ENCODE peak calls at places on chromosomes 6 and 20, in eight cellular contexts. P is cardiac fibroblast, K is NB4, Q is body of pancreas, J is epithelial cell of esophagus, C is HepG2, Y is choroid plexus epithelial cell, N is suprapubic skin. V is an unnamed sample.

GRCh38 chr6:150320450-150320849 is 48.4 kb upstream of the IYD start:
- DNase-seq in P (no peak), K (no peak), Q (no peak), J (no peak), C (no peak), Y (peak), N (no peak), V (no peak)

GRCh38 chr6:150905769-150906168 is 40.3 kb downstream of the MTHFD1L start:
- DNase-seq in P (peak), K (peak), Q (no peak), J (no peak), C (no peak), Y (no peak), N (no peak), V (no peak)

GRCh38 chr20:416950-417800 is 9.1 kb downstream of the RBCK1 start:
- DNase-seq in P (no peak), K (no peak), Q (no peak), J (no peak), C (no peak), Y (no peak), N (no peak), V (no peak)

GRCh38 chr6:38603966-38604365 is 35.8 kb downstream of the BTBD9 start:
- DNase-seq in P (peak), K (no peak), Q (no peak), J (peak), C (no peak), Y (peak), N (no peak), V (no peak)

GRCh38 chr6:2596222-2596621 is 154.5 kb downstream of the MYLK4 start:
- DNase-seq in P (no peak), K (peak), Q (no peak), J (no peak), C (no peak), Y (no peak), N (no peak), V (no peak)

GRCh38 chr6:135739288-135739687 is 112.2 kb upstream of the PDE7B start:
- DNase-seq in P (peak), K (no peak), Q (no peak), J (no peak), C (no peak), Y (peak), N (no peak), V (no peak)

GRCh38 chr6:106522557-106522956 is 106.7 kb downstream of the RTN4IP1 start:
- DNase-seq in P (no peak), K (peak), Q (no peak), J (no peak), C (no peak), Y (no peak), N (no peak), V (no peak)

GRCh38 chr6:14784596-14785360 is 461.1 kb upstream of the JARID2 start:
- DNase-seq in P (no peak), K (no peak), Q (no peak), J (peak), C (no peak), Y (no peak), N (no peak), V (no peak)

GRCh38 chr20:17226410-17227198 is at the start of gene PCSK2:
- DNase-seq in P (peak), K (no peak), Q (peak), J (peak), C (no peak), Y (peak), N (no peak), V (peak)

GRCh38 chr6:133854167-133854632 is 34.7 kb upstream of the TCF21 start:
- DNase-seq in P (no peak), K (no peak), Q (no peak), J (no peak), C (no peak), Y (no peak), N (no peak), V (no peak)

GRCh38 chr6:25257686-25258348 is 21.4 kb upstream of the CARMIL1 start:
- DNase-seq in P (no peak), K (no peak), Q (no peak), J (peak), C (no peak), Y (no peak), N (no peak), V (no peak)

GRCh38 chr6:39893286-39893685 is 41.0 kb downstream of the MOCS1 start:
- DNase-seq in P (no peak), K (no peak), Q (no peak), J (no peak), C (no peak), Y (no peak), N (no peak), V (no peak)

GRCh38 chr6:72828904-72829303 is 207.0 kb downstream of the KCNQ5 start:
- DNase-seq in P (no peak), K (no peak), Q (no peak), J (peak), C (no peak), Y (no peak), N (no peak), V (no peak)

DNA sequence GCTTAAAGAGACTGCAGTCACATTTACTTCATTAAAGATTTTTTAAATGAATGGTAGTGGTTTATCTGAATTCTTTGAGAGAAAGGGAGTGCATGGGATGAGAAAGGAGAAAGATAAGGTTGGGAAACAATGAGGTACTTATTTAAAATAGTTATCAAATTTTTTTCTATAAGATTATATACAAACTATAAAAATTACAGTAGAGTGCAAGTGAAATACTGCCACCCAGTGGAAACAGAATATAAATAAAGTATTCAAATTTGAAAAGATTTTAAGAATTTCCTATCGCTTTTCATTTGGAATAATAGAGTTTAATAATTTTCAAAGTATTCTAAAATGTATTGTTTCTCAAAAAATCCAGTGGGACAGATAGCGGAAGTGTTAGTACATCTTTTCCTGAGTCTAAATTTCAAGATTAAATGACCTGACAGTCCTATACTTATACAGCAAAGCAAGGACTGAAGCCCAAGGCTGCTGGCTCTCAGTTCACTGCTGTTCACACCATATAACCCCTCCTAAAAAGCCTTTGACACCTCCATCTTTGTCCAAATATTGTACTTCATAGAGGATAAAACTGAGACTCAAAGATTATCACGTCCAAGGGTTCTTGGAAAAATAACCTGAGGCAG is 31.1 kb downstream of the EPM2A start:
- DNase-seq in P (peak), K (peak), Q (no peak), J (peak), C (no peak), Y (peak), N (no peak), V (no peak)
- TF ChIP-seq CTCF in P (peak), K (no peak), Q (peak), J (peak), C (no peak), Y (peak), N (no peak), V (peak)

DNA sequence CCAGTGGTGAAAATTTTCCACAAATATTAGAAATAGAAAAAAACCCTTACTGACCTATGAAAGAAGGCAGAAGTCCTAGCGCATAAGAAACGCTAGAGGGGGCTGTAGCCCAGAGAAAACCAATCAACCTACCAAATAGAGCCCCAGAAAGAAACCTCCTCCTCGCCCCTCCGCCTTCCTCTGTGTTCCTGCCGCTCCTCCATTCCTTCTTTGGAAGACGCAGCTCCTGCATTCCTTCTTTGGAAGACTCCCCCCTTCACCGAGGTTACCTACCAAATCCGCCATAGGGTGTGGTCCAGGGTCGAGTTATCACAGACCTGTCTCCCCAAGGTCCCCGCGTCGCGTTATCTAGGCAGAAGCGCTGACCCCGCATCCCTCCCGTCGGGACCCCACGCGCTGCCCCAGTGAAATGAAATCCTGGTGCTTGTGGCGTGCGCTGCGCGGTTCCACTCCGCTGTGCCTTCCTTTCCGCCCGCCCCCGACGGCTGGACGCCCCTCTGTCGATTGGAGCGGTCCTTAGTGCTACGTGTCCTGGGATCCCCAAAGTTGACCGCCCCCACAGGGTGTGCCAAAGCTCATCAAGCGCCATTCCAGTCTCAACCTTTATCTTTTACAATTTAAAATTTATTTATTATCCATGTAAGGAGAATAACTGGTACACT is 12.9 kb downstream of the RPP21 start:
- DNase-seq in P (peak), K (peak), Q (peak), J (peak), C (peak), Y (peak), N (no peak), V (no peak)
- TF ChIP-seq CTCF in P (peak), K (peak), Q (peak), J (peak), C (peak), Y (peak), N (peak), V (peak)

GRCh38 chr6:16737389-16737788 is 23.9 kb downstream of the ATXN1 start:
- DNase-seq in P (peak), K (no peak), Q (no peak), J (peak), C (no peak), Y (peak), N (no peak), V (no peak)

GRCh38 chr6:16741112-16742016 is 19.9 kb downstream of the ATXN1 start:
- DNase-seq in P (peak), K (peak), Q (no peak), J (peak), C (no peak), Y (peak), N (no peak), V (no peak)

GRCh38 chr6:16736856-16737255 is 24.4 kb downstream of the ATXN1 start:
- DNase-seq in P (no peak), K (no peak), Q (no peak), J (no peak), C (peak), Y (no peak), N (no peak), V (no peak)

GRCh38 chr6:16737926-16738325 is 23.3 kb downstream of the ATXN1 start:
- DNase-seq in P (peak), K (no peak), Q (no peak), J (no peak), C (no peak), Y (no peak), N (no peak), V (no peak)

GRCh38 chr6:16739329-16739801 is 21.9 kb downstream of the ATXN1 start:
- DNase-seq in P (no peak), K (no peak), Q (no peak), J (peak), C (peak), Y (no peak), N (no peak), V (no peak)
- TF ChIP-seq CTCF in P (no peak), K (no peak), Q (peak), J (peak), C (peak), Y (no peak), N (no peak), V (no peak)

GRCh38 chr6:167054987-167055386 is 55.8 kb downstream of the CEP43 start:
- DNase-seq in P (peak), K (peak), Q (no peak), J (no peak), C (no peak), Y (no peak), N (no peak), V (no peak)
- TF ChIP-seq CTCF in P (no peak), K (no peak), Q (no peak), J (no peak), C (no peak), Y (no peak), N (no peak), V (no peak)

DNA sequence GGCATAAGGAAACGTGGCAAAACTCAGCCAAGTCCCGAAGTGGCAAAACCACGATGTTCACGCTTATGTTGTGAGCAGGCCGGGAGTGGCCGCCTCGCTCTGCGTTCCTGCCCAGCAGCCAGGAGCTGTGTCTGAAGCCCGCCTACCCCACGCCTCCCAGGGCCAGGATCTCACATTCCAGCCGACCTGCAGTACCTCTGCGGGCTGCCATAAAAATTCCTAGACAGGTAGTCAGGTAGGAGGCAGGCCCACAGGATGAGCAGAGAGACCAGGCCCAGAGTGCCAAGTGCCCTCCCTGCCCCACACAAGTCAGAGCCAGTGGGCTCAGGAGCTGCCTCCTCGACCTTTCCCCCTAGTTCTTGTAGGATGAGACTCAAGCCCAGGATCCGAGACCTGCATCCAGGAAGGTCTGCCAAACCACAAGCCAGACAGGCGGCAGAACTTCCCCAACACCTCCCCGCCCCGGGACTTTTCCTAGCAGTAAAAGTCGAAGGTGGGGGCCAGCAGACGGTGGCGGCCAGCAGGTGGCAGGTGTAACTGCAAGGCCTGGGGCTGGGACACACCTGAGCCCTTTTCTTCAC is 16.7 kb downstream of the PMEPA1 start:
- DNase-seq in P (no peak), K (no peak), Q (peak), J (peak), C (no peak), Y (peak), N (no peak), V (no peak)
- TF ChIP-seq CTCF in P (no peak), K (no peak), Q (peak), J (peak), C (peak), Y (peak), N (no peak), V (no peak)

DNA sequence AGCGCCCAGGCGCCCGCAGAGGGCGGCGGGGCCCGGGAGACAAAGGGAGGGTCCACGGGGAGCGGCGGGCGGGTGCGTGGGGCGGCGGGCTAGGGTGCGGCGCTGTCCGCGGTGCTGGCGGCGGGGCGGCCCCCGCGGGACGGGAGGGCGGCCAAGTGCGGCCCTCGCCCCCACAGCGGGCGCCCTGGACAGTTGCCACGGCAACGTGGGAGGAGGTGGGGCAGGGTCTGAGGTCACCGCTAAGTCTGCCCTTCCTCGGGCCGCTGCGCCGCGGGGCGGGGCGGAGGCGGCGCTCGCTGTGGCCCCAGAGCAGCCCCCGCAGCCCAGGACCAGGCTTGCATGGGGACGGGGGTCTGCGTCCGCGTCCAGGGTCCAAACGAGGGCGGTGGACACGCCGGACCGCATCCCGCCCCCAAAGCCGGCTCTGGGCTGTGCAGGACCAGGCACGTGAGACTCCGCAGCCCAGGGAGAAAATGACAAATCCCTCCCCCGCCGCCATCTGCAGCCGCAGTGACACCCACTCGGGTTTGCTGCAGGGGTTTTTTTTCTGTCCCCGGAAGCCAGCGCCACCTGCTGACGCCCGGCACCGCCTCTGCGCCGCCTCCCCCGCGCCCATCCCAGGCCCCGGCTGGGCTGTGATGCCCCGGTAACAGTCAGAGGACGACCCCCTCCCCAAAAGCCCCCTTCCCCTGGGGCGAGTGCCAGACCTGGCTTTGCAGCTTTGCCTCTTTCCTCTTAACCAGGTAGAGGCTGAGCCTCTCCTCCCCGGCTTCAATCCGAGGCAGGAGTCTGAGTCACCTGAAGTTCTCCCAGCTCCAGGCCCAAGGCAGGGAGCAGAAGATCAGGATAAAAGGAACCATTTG is 36.8 kb downstream of the YTHDF1 start:
- DNase-seq in P (peak), K (peak), Q (peak), J (peak), C (no peak), Y (peak), N (no peak), V (no peak)
- TF ChIP-seq CTCF in P (peak), K (peak), Q (peak), J (peak), C (peak), Y (peak), N (no peak), V (peak)

DNA sequence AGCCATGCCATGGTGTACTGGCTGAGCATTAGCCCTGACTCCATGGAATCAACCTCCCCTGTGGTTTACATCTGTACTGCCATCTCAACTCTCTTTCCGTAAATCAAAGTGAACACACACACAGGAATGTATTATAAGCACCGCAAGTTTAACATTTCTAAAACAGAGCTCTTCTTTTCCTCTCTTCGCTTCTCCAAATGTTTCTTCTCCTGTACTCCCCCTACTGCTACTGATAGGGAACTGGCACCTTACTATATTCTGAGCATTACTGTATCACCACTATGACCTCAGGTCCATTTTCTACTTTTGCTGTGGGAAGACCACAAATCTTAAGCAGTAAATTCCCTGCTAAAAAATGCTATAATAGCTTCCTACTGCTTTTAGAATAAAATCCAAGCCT is 101.2 kb downstream of the NUS1 start:
- DNase-seq in P (peak), K (peak), Q (no peak), J (no peak), C (peak), Y (peak), N (no peak), V (no peak)
- TF ChIP-seq CTCF in P (peak), K (peak), Q (no peak), J (peak), C (peak), Y (peak), N (no peak), V (peak)

GRCh38 chr6:119284861-119285521 is 64.6 kb downstream of the MAN1A1 start:
- DNase-seq in P (no peak), K (no peak), Q (no peak), J (peak), C (peak), Y (peak), N (no peak), V (no peak)
- TF ChIP-seq CTCF in P (peak), K (no peak), Q (no peak), J (peak), C (peak), Y (peak), N (no peak), V (peak)

GRCh38 chr6:11747021-11747420 is 31.6 kb downstream of the ADTRP start:
- DNase-seq in P (no peak), K (no peak), Q (no peak), J (no peak), C (no peak), Y (no peak), N (no peak), V (no peak)

GRCh38 chr6:11744753-11745152 is 33.9 kb downstream of the ADTRP start:
- DNase-seq in P (peak), K (no peak), Q (peak), J (no peak), C (no peak), Y (peak), N (peak), V (no peak)

GRCh38 chr6:11750682-11751081 is 27.9 kb downstream of the ADTRP start:
- DNase-seq in P (no peak), K (no peak), Q (no peak), J (no peak), C (no peak), Y (peak), N (no peak), V (no peak)

GRCh38 chr6:11752350-11752749 is 26.3 kb downstream of the ADTRP start:
- DNase-seq in P (no peak), K (no peak), Q (no peak), J (no peak), C (no peak), Y (no peak), N (no peak), V (no peak)

DNA sequence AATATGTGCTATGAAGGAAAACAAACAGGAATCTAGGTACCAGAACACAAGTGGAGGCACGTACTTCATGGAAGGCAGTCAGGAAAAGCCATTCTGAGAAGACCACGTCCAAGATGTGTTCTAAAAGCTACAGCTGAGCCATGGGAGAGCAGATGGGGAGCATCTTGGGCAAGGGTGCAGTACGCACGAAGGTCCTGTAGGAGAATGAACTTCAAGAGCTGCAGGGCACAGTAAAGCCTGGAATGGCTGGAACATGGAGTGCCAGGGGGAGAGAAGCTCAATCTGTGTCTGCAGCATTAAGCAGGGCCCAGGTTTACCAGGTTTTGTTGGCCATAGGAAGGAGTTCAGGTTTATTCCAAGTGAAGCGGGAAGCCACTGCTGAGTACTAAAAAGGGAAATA is 30.0 kb downstream of the ADTRP start:
- DNase-seq in P (no peak), K (no peak), Q (no peak), J (no peak), C (no peak), Y (no peak), N (no peak), V (no peak)
- TF ChIP-seq CTCF in P (peak), K (peak), Q (no peak), J (no peak), C (no peak), Y (no peak), N (no peak), V (no peak)

V was measured in type B pancreatic cell.